ENCODE peak calls at places on chromosomes 11 and 22, in four cellular contexts. L, Y, S and G are unnamed samples.

GRCh38 chr11:1407668-1408067 is 17.9 kb downstream of the BRSK2 start:
- DNase-seq in L (no peak), Y (no peak), S (no peak), G (no peak)

GRCh38 chr11:72105888-72106287 is at the start of gene TOMT:
- DNase-seq in L (no peak), Y (no peak), S (no peak), G (no peak)

GRCh38 chr11:33869511-33870422 is 22.1 kb downstream of the LMO2 start:
- DNase-seq in L (peak), Y (peak), S (peak), G (peak)

GRCh38 chr22:20967697-20968201 is 694 bp downstream of the AIFM3 start:
- DNase-seq in L (no peak), Y (no peak), S (no peak), G (no peak)

GRCh38 chr11:115980336-115980735 is 476.1 kb upstream of the CADM1 start:
- DNase-seq in L (no peak), Y (no peak), S (no peak), G (no peak)

GRCh38 chr11:111414267-111414931 is 35.3 kb upstream of the POU2AF1 start:
- DNase-seq in L (no peak), Y (peak), S (no peak), G (no peak)

GRCh38 chr22:26835929-26836528 is 178.6 kb downstream of the MIAT start:
- DNase-seq in L (peak), Y (peak), S (peak), G (peak)

GRCh38 chr11:36403661-36404060 is 106.4 kb downstream of the TRAF6 start:
- DNase-seq in L (no peak), Y (no peak), S (no peak), G (no peak)